ENCODE peak calls at places on chromosomes 5 and 9, in four cellular contexts. V, X, W and R are unnamed samples.

GRCh38 chr5:79517601-79518000 is 3.7 kb upstream of the HOMER1 start:
- DNase-seq in V (no peak), X (no peak), W (no peak), R (no peak)

GRCh38 chr5:143025971-143026370 is 255.8 kb downstream of the ARHGAP26 start:
- DNase-seq in V (no peak), X (no peak), W (no peak), R (no peak)

GRCh38 chr9:78215706-78216105 is 20.2 kb upstream of the CEP78 start:
- DNase-seq in V (no peak), X (no peak), W (no peak), R (no peak)

GRCh38 chr9:128027166-128027539 is 40.0 kb downstream of the NAIF1 start:
- DNase-seq in V (no peak), X (no peak), W (peak; percentile 44), R (no peak)

GRCh38 chr5:52283221-52283620 is 504.5 kb upstream of the ITGA1 start:
- DNase-seq in V (no peak), X (no peak), W (no peak), R (no peak)

GRCh38 chr9:106947501-106947900 is 84.5 kb downstream of the ZNF462 start:
- DNase-seq in V (no peak), X (no peak), W (no peak), R (no peak)

GRCh38 chr9:112299514-112299913 is 33.9 kb downstream of the PTBP3 start:
- DNase-seq in V (no peak), X (no peak), W (no peak), R (no peak)

GRCh38 chr9:27212621-27213020 is 84.3 kb downstream of the EQTN start:
- DNase-seq in V (no peak), X (no peak), W (no peak), R (no peak)

GRCh38 chr5:32612134-32612888 is 27.0 kb downstream of the SUB1 start:
- DNase-seq in V (no peak), X (peak; percentile 6), W (no peak), R (peak; percentile 98)

GRCh38 chr5:181166812-181167733 is 19.7 kb downstream of the OR2V2 start:
- DNase-seq in V (no peak), X (no peak), W (no peak), R (no peak)

GRCh38 chr5:143177263-143177994 is 226.1 kb downstream of the NR3C1 start:
- DNase-seq in V (no peak), X (peak; percentile 93), W (no peak), R (no peak)

GRCh38 chr9:121295662-121296191 is 27.8 kb downstream of the GSN start:
- DNase-seq in V (no peak), X (no peak), W (no peak), R (no peak)

GRCh38 chr5:5014836-5015235 is 125.3 kb upstream of the ADAMTS16 start:
- DNase-seq in V (peak; percentile 82), X (no peak), W (no peak), R (no peak)

GRCh38 chr9:5879419-5880181 is 11.1 kb upstream of the MLANA start:
- DNase-seq in V (peak; percentile 69), X (no peak), W (no peak), R (no peak)

GRCh38 chr5:135392256-135392655 is 6.8 kb downstream of the MACROH2A1 start:
- DNase-seq in V (no peak), X (no peak), W (no peak), R (no peak)

GRCh38 chr5:86979801-86980510 is 287.7 kb upstream of the RASA1 start:
- DNase-seq in V (no peak), X (no peak), W (no peak), R (no peak)

GRCh38 chr9:134493471-134494272 is 147.9 kb upstream of the COL5A1 start:
- DNase-seq in V (no peak), X (no peak), W (no peak), R (no peak)

GRCh38 chr5:3325206-3325605 is 270.4 kb upstream of the IRX1 start:
- DNase-seq in V (no peak), X (peak; percentile 63), W (no peak), R (peak; percentile 96)

GRCh38 chr5:14830210-14831005 is 41.2 kb downstream of the ANKH start:
- DNase-seq in V (no peak), X (no peak), W (no peak), R (no peak)

GRCh38 chr9:35757527-35758275 is 3.6 kb upstream of the MSMP start:
- DNase-seq in V (peak; percentile 82), X (no peak), W (no peak), R (peak; percentile 40)